ENCODE peak calls at places on chromosome 16, in six cellular contexts. One of them, this sample, is unnamed.

GRCh38 chr16:54363760-54364159 is 77.2 kb upstream of the IRX3 start:
- DNase-seq in activated CD8-positive, alpha-beta memory T cell treated with anti-CD3 and anti-CD28 coated beads for 48 hours: no peak
- DNase-seq in fibroblast of lung: no peak
- DNase-seq in omental fat pad: no peak
- DNase-seq in GM04504: no peak
- DNase-seq in nucleus accumbens: no peak
- DNase-seq in this sample: no peak

GRCh38 chr16:22787456-22788189 is 26.3 kb upstream of the HS3ST2 start:
- DNase-seq in activated CD8-positive, alpha-beta memory T cell treated with anti-CD3 and anti-CD28 coated beads for 48 hours: no peak
- DNase-seq in fibroblast of lung: no peak
- DNase-seq in omental fat pad: no peak
- DNase-seq in GM04504: peak; percentile 82
- DNase-seq in nucleus accumbens: no peak
- DNase-seq in this sample: peak; percentile 14

GRCh38 chr16:86823125-86823524 is 244.8 kb downstream of the FOXL1 start:
- DNase-seq in activated CD8-positive, alpha-beta memory T cell treated with anti-CD3 and anti-CD28 coated beads for 48 hours: no peak
- DNase-seq in fibroblast of lung: no peak
- DNase-seq in omental fat pad: no peak
- DNase-seq in GM04504: no peak
- DNase-seq in nucleus accumbens: no peak
- DNase-seq in this sample: no peak

GRCh38 chr16:57045694-57046381 is 46.5 kb upstream of the CPNE2 start:
- DNase-seq in activated CD8-positive, alpha-beta memory T cell treated with anti-CD3 and anti-CD28 coated beads for 48 hours: no peak
- DNase-seq in fibroblast of lung: peak; percentile 74
- DNase-seq in omental fat pad: peak; percentile 30
- DNase-seq in GM04504: no peak
- DNase-seq in nucleus accumbens: peak; percentile 65
- DNase-seq in this sample: no peak

GRCh38 chr16:89422527-89422904 is 67.8 kb downstream of the ANKRD11 start:
- DNase-seq in activated CD8-positive, alpha-beta memory T cell treated with anti-CD3 and anti-CD28 coated beads for 48 hours: peak; percentile 40
- DNase-seq in fibroblast of lung: no peak
- DNase-seq in omental fat pad: no peak
- DNase-seq in GM04504: no peak
- DNase-seq in nucleus accumbens: no peak
- DNase-seq in this sample: no peak

GRCh38 chr16:27450836-27451341 is 48.9 kb downstream of the IL21R start:
- DNase-seq in activated CD8-positive, alpha-beta memory T cell treated with anti-CD3 and anti-CD28 coated beads for 48 hours: no peak
- DNase-seq in fibroblast of lung: peak; percentile 49
- DNase-seq in omental fat pad: no peak
- DNase-seq in GM04504: no peak
- DNase-seq in nucleus accumbens: no peak
- DNase-seq in this sample: no peak

GRCh38 chr16:51402239-51402638 is 251.2 kb upstream of the SALL1 start:
- DNase-seq in activated CD8-positive, alpha-beta memory T cell treated with anti-CD3 and anti-CD28 coated beads for 48 hours: no peak
- DNase-seq in fibroblast of lung: no peak
- DNase-seq in omental fat pad: no peak
- DNase-seq in GM04504: no peak
- DNase-seq in nucleus accumbens: no peak
- DNase-seq in this sample: no peak

GRCh38 chr16:4323845-4324478 is 8.1 kb downstream of the GLIS2 start:
- DNase-seq in activated CD8-positive, alpha-beta memory T cell treated with anti-CD3 and anti-CD28 coated beads for 48 hours: no peak
- DNase-seq in fibroblast of lung: peak; percentile 60
- DNase-seq in omental fat pad: no peak
- DNase-seq in GM04504: no peak
- DNase-seq in nucleus accumbens: no peak
- DNase-seq in this sample: no peak

GRCh38 chr16:88340755-88341150 is 42.0 kb upstream of the ZNF469 start:
- DNase-seq in activated CD8-positive, alpha-beta memory T cell treated with anti-CD3 and anti-CD28 coated beads for 48 hours: no peak
- DNase-seq in fibroblast of lung: no peak
- DNase-seq in omental fat pad: no peak
- DNase-seq in GM04504: no peak
- DNase-seq in nucleus accumbens: no peak
- DNase-seq in this sample: no peak

GRCh38 chr16:59696495-59696894 is 962.4 kb upstream of the GOT2 start:
- DNase-seq in activated CD8-positive, alpha-beta memory T cell treated with anti-CD3 and anti-CD28 coated beads for 48 hours: no peak
- DNase-seq in fibroblast of lung: no peak
- DNase-seq in omental fat pad: no peak
- DNase-seq in GM04504: no peak
- DNase-seq in nucleus accumbens: no peak
- DNase-seq in this sample: no peak

GRCh38 chr16:31344712-31345111 is 10.3 kb upstream of the ITGAX start:
- DNase-seq in activated CD8-positive, alpha-beta memory T cell treated with anti-CD3 and anti-CD28 coated beads for 48 hours: no peak
- DNase-seq in fibroblast of lung: no peak
- DNase-seq in omental fat pad: no peak
- DNase-seq in GM04504: no peak
- DNase-seq in nucleus accumbens: no peak
- DNase-seq in this sample: no peak

GRCh38 chr16:9528680-9529079 is 437.2 kb downstream of the HAPSTR1 start:
- DNase-seq in activated CD8-positive, alpha-beta memory T cell treated with anti-CD3 and anti-CD28 coated beads for 48 hours: no peak
- DNase-seq in fibroblast of lung: no peak
- DNase-seq in omental fat pad: no peak
- DNase-seq in GM04504: no peak
- DNase-seq in nucleus accumbens: no peak
- DNase-seq in this sample: no peak

GRCh38 chr16:57532251-57532625 is 4.1 kb downstream of the CCDC102A start:
- DNase-seq in activated CD8-positive, alpha-beta memory T cell treated with anti-CD3 and anti-CD28 coated beads for 48 hours: no peak
- DNase-seq in fibroblast of lung: no peak
- DNase-seq in omental fat pad: peak; percentile 20
- DNase-seq in GM04504: no peak
- DNase-seq in nucleus accumbens: no peak
- DNase-seq in this sample: no peak

GRCh38 chr16:1157639-1158455 is 4.9 kb downstream of the CACNA1H start:
- DNase-seq in activated CD8-positive, alpha-beta memory T cell treated with anti-CD3 and anti-CD28 coated beads for 48 hours: no peak
- DNase-seq in fibroblast of lung: no peak
- DNase-seq in omental fat pad: no peak
- DNase-seq in GM04504: no peak
- DNase-seq in nucleus accumbens: no peak
- DNase-seq in this sample: no peak

GRCh38 chr16:68524069-68524820 is 14.8 kb upstream of the ZFP90 start:
- DNase-seq in activated CD8-positive, alpha-beta memory T cell treated with anti-CD3 and anti-CD28 coated beads for 48 hours: no peak
- DNase-seq in fibroblast of lung: no peak
- DNase-seq in omental fat pad: no peak
- DNase-seq in GM04504: no peak
- DNase-seq in nucleus accumbens: no peak
- DNase-seq in this sample: no peak

GRCh38 chr16:86901483-86901882 is 323.1 kb downstream of the FOXL1 start:
- DNase-seq in activated CD8-positive, alpha-beta memory T cell treated with anti-CD3 and anti-CD28 coated beads for 48 hours: no peak
- DNase-seq in fibroblast of lung: peak; percentile 28
- DNase-seq in omental fat pad: no peak
- DNase-seq in GM04504: no peak
- DNase-seq in nucleus accumbens: no peak
- DNase-seq in this sample: no peak

GRCh38 chr16:15587152-15587825 is 55.7 kb downstream of the MARF1 start:
- DNase-seq in activated CD8-positive, alpha-beta memory T cell treated with anti-CD3 and anti-CD28 coated beads for 48 hours: no peak
- DNase-seq in fibroblast of lung: no peak
- DNase-seq in omental fat pad: no peak
- DNase-seq in GM04504: no peak
- DNase-seq in nucleus accumbens: no peak
- DNase-seq in this sample: no peak

GRCh38 chr16:56691885-56692284 is 9.6 kb downstream of the MT1X start:
- DNase-seq in activated CD8-positive, alpha-beta memory T cell treated with anti-CD3 and anti-CD28 coated beads for 48 hours: no peak
- DNase-seq in fibroblast of lung: no peak
- DNase-seq in omental fat pad: no peak
- DNase-seq in GM04504: no peak
- DNase-seq in nucleus accumbens: no peak
- DNase-seq in this sample: no peak

GRCh38 chr16:87317766-87318121 is 552 bp upstream of the C16orf95 start:
- DNase-seq in activated CD8-positive, alpha-beta memory T cell treated with anti-CD3 and anti-CD28 coated beads for 48 hours: no peak
- DNase-seq in fibroblast of lung: peak; percentile 75
- DNase-seq in omental fat pad: no peak
- DNase-seq in GM04504: no peak
- DNase-seq in nucleus accumbens: peak; percentile 54
- DNase-seq in this sample: peak; percentile 25

GRCh38 chr16:6611535-6611934 is 721.1 kb upstream of the RBFOX1 start:
- DNase-seq in activated CD8-positive, alpha-beta memory T cell treated with anti-CD3 and anti-CD28 coated beads for 48 hours: no peak
- DNase-seq in fibroblast of lung: no peak
- DNase-seq in omental fat pad: no peak
- DNase-seq in GM04504: no peak
- DNase-seq in nucleus accumbens: no peak
- DNase-seq in this sample: no peak

GRCh38 chr16:17026600-17027242 is 444.0 kb downstream of the XYLT1 start:
- DNase-seq in activated CD8-positive, alpha-beta memory T cell treated with anti-CD3 and anti-CD28 coated beads for 48 hours: no peak
- DNase-seq in fibroblast of lung: no peak
- DNase-seq in omental fat pad: no peak
- DNase-seq in GM04504: no peak
- DNase-seq in nucleus accumbens: no peak
- DNase-seq in this sample: no peak

GRCh38 chr16:81523387-81524115 is 78.9 kb downstream of the CMIP start:
- DNase-seq in activated CD8-positive, alpha-beta memory T cell treated with anti-CD3 and anti-CD28 coated beads for 48 hours: no peak
- DNase-seq in fibroblast of lung: peak; percentile 74
- DNase-seq in omental fat pad: peak; percentile 62
- DNase-seq in GM04504: peak; percentile 52
- DNase-seq in nucleus accumbens: no peak
- DNase-seq in this sample: peak; percentile 44

GRCh38 chr16:84175351-84176081 is 11.3 kb downstream of the TAF1C start:
- DNase-seq in activated CD8-positive, alpha-beta memory T cell treated with anti-CD3 and anti-CD28 coated beads for 48 hours: no peak
- DNase-seq in fibroblast of lung: peak; percentile 41
- DNase-seq in omental fat pad: peak; percentile 44
- DNase-seq in GM04504: no peak
- DNase-seq in nucleus accumbens: no peak
- DNase-seq in this sample: no peak

GRCh38 chr16:53859995-53860540 is 156.1 kb downstream of the FTO start:
- DNase-seq in activated CD8-positive, alpha-beta memory T cell treated with anti-CD3 and anti-CD28 coated beads for 48 hours: no peak
- DNase-seq in fibroblast of lung: no peak
- DNase-seq in omental fat pad: no peak
- DNase-seq in GM04504: no peak
- DNase-seq in nucleus accumbens: no peak
- DNase-seq in this sample: no peak

GRCh38 chr16:78395035-78395434 is 295.6 kb downstream of the WWOX start:
- DNase-seq in activated CD8-positive, alpha-beta memory T cell treated with anti-CD3 and anti-CD28 coated beads for 48 hours: no peak
- DNase-seq in fibroblast of lung: no peak
- DNase-seq in omental fat pad: no peak
- DNase-seq in GM04504: no peak
- DNase-seq in nucleus accumbens: no peak
- DNase-seq in this sample: no peak

GRCh38 chr16:16108759-16109158 is 114.5 kb downstream of the ABCC6 start:
- DNase-seq in activated CD8-positive, alpha-beta memory T cell treated with anti-CD3 and anti-CD28 coated beads for 48 hours: no peak
- DNase-seq in fibroblast of lung: no peak
- DNase-seq in omental fat pad: no peak
- DNase-seq in GM04504: no peak
- DNase-seq in nucleus accumbens: no peak
- DNase-seq in this sample: no peak

GRCh38 chr16:3012246-3012645 is 477 bp upstream of the CLDN9 start:
- DNase-seq in activated CD8-positive, alpha-beta memory T cell treated with anti-CD3 and anti-CD28 coated beads for 48 hours: no peak
- DNase-seq in fibroblast of lung: no peak
- DNase-seq in omental fat pad: no peak
- DNase-seq in GM04504: no peak
- DNase-seq in nucleus accumbens: no peak
- DNase-seq in this sample: no peak

GRCh38 chr16:85412911-85413520 is 200.1 kb upstream of the GSE1 start:
- DNase-seq in activated CD8-positive, alpha-beta memory T cell treated with anti-CD3 and anti-CD28 coated beads for 48 hours: no peak
- DNase-seq in fibroblast of lung: no peak
- DNase-seq in omental fat pad: no peak
- DNase-seq in GM04504: no peak
- DNase-seq in nucleus accumbens: no peak
- DNase-seq in this sample: no peak

This sample was measured in skeletal muscle cell.